ENCODE peak calls at places on chromosomes 2 and 18, in six cellular contexts. Q, Y, U, M, E and N are unnamed samples.

GRCh38 chr2:240388471-240389301 is 46.8 kb upstream of the GPC1 start:
- DNase-seq in Q (no peak), Y (no peak), U (no peak), M (no peak), E (no peak), N (no peak)

GRCh38 chr18:57807336-57808117 is 4.4 kb upstream of the ATP8B1 start:
- DNase-seq in Q (no peak), Y (no peak), U (no peak), M (no peak), E (no peak), N (no peak)

GRCh38 chr2:12048551-12048950 is 302.1 kb downstream of the LPIN1 start:
- DNase-seq in Q (no peak), Y (no peak), U (no peak), M (no peak), E (no peak), N (no peak)

GRCh38 chr2:172556284-172557033 is 569 bp downstream of the PDK1 start:
- DNase-seq in Q (peak), Y (peak), U (peak), M (peak), E (peak), N (peak)

GRCh38 chr2:48248251-48248933 is 281.6 kb upstream of the STON1 start:
- DNase-seq in Q (no peak), Y (peak), U (no peak), M (peak), E (peak), N (no peak)

GRCh38 chr18:58788971-58789797 is 75.5 kb upstream of the ZNF532 start:
- DNase-seq in Q (no peak), Y (no peak), U (no peak), M (peak), E (no peak), N (no peak)

GRCh38 chr2:215436705-215437570 is 1.1 kb upstream of the FN1 start:
- DNase-seq in Q (no peak), Y (no peak), U (no peak), M (no peak), E (no peak), N (peak)

GRCh38 chr2:88950010-88950409 is 258.5 kb downstream of the RPIA start:
- DNase-seq in Q (no peak), Y (no peak), U (no peak), M (peak), E (no peak), N (no peak)

GRCh38 chr2:102266204-102266603 is 45.2 kb upstream of the IL1RL1 start:
- DNase-seq in Q (no peak), Y (no peak), U (no peak), M (no peak), E (no peak), N (no peak)

GRCh38 chr2:64750001-64750816 is 96.5 kb upstream of the SERTAD2 start:
- DNase-seq in Q (peak), Y (no peak), U (no peak), M (no peak), E (no peak), N (no peak)

GRCh38 chr18:63427566-63427965 is 5.3 kb upstream of the VPS4B start:
- DNase-seq in Q (peak), Y (no peak), U (no peak), M (no peak), E (peak), N (no peak)

GRCh38 chr2:112053917-112054846 is 887 bp upstream of the TMEM87B start:
- DNase-seq in Q (peak), Y (peak), U (peak), M (peak), E (peak), N (peak)

GRCh38 chr2:112055833-112056625 is 960 bp downstream of the TMEM87B start:
- DNase-seq in Q (peak), Y (no peak), U (no peak), M (peak), E (no peak), N (no peak)

GRCh38 chr2:112059671-112060070 is 4.6 kb downstream of the TMEM87B start:
- DNase-seq in Q (no peak), Y (no peak), U (no peak), M (no peak), E (no peak), N (no peak)

GRCh38 chr2:112056626-112056987 is 1.5 kb downstream of the TMEM87B start:
- DNase-seq in Q (no peak), Y (no peak), U (no peak), M (no peak), E (no peak), N (no peak)

DNA sequence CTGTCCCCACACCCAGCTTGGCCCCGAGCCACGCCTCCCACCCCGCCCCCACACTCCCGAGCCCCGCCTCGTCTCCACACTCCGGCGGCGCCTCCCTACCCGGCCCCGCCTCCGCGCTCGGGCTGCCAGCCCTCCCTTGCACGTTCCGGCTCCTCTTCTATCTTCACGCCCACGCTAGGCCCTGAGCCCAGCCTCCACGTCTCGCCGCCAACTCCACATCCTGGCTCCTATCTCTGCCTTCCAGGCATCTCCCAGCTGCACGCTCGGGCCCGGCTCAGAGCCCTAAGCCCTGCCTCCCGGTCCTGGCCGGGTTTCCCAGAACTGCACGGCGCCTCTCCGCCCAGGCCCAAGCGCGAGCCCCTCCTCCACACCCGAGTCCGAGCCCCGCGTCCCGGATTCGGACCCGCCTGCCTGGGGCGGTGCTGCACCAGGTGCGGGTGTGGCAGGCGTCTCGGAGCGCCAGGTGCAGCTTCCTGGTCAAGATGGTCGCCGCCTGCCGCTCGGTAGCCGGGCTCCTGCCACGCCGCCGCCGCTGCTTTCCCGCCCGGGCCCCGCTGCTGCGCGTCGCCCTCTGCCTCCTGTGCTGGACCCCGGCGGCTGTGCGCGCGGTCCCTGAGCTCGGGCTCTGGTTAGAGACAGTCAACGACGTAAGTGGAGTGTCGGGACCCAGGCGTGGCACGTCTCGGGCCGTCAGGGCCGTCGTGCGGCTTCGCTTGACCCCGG is at the start of gene TMEM87B:
- DNase-seq in Q (peak), Y (peak), U (peak), M (peak), E (peak), N (peak)
- TF ChIP-seq POLR2A in Q (peak), Y (peak), U (peak), M (peak), E (no peak), N (peak)

DNA sequence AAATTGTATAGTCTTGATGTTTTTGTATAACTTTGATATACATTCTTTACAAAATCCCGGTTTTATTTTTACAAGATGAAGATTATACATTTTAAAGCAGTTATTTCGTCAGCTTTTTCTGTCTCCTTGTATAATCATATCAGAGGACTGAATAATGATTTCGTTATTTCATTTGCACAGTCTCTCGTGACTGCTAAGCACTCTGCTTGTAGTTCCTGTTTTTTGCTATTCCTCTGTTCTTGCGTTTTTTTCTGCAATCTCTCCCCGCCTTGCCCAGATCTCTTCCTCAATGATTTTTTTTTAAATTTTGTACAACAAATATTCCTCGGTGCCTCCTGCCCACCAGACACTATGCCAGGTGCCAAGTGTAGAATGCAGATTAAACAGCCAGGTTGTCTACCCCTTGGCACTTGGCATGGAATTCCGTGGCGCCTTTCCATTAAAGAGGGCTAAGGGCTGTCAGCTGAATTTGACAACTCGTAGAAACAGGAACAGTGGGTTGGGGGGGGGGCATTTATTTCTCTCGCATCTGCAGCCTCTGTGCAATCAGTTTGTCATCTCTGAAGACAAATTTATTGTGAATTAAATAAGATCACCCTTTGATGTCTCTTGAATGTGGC is 69.6 kb downstream of the KLHL29 start:
- DNase-seq in Q (no peak), Y (no peak), U (no peak), M (no peak), E (no peak), N (no peak)
- TF ChIP-seq TAF1 in Q (no peak), Y (no peak), U (no peak), M (no peak), E (no peak), N (no peak)

GRCh38 chr2:173963817-173964564 is 1.2 kb downstream of the SP3 start:
- DNase-seq in Q (peak), Y (peak), U (peak), M (peak), E (peak), N (peak)
- TF ChIP-seq POLR2A in Q (peak), Y (peak), U (peak), M (peak), E (peak), N (peak)

DNA sequence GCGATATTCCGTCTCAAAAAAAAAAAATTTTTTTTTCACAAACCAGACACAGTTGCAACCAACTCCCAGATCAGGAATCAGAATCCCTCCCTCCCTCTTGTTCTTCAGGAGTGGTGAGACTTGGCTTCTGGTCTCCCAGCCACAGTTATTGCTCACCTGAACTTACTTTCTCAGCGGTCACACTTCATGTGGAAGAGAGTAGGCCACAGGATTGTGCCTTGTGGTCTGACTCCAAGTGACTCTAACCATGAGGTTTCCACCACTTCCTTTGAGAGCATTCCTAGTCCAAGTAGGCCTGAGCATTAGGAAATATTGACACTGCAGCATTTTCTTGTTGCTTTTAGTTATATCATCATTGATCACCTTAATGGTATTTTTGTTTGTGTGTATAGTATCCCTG is 12.1 kb downstream of the FMNL2 start:
- DNase-seq in Q (no peak), Y (no peak), U (no peak), M (no peak), E (no peak), N (no peak)
- TF ChIP-seq TAF1 in Q (no peak), Y (no peak), U (no peak), M (no peak), E (no peak), N (no peak)

GRCh38 chr2:221215487-221215886 is 356.6 kb downstream of the EPHA4 start:
- DNase-seq in Q (no peak), Y (no peak), U (no peak), M (no peak), E (no peak), N (no peak)

GRCh38 chr2:221210686-221211085 is 361.4 kb downstream of the EPHA4 start:
- DNase-seq in Q (no peak), Y (no peak), U (no peak), M (no peak), E (no peak), N (no peak)

GRCh38 chr2:221211653-221212052 is 360.5 kb downstream of the EPHA4 start:
- DNase-seq in Q (no peak), Y (no peak), U (no peak), M (no peak), E (no peak), N (no peak)

GRCh38 chr2:221212105-221212504 is 360.0 kb downstream of the EPHA4 start:
- DNase-seq in Q (no peak), Y (no peak), U (no peak), M (no peak), E (no peak), N (no peak)
- TF ChIP-seq POLR2A in Q (no peak), Y (no peak), U (no peak), M (no peak), E (no peak), N (no peak)

DNA sequence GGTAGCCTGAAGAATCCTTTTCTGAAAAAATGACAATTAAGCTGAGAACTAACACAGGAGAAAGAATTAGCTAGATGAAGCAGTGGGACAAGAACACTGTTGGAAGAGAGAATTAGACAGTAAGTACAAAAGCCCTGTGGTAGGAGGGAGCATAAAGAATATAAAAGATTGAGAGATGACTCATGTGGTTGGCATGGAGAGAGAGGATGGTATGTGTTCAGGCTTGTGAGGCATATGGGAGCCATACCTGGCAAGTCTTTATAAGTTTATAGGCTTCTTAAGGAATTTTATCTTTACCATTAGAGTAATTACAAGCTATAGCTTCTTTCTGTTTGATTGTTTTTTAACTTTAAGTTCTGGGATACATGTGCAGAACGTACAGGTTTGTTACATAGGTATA is 325.0 kb downstream of the ARL6IP6 start:
- DNase-seq in Q (no peak), Y (no peak), U (no peak), M (no peak), E (no peak), N (no peak)
- TF ChIP-seq TAF1 in Q (no peak), Y (no peak), U (no peak), M (no peak), E (no peak), N (no peak)

GRCh38 chr2:96146881-96147592 is 1.8 kb upstream of the DUSP2 start:
- DNase-seq in Q (no peak), Y (no peak), U (no peak), M (no peak), E (no peak), N (no peak)

GRCh38 chr2:96143848-96144480 is 1.3 kb downstream of the DUSP2 start:
- DNase-seq in Q (no peak), Y (no peak), U (no peak), M (no peak), E (no peak), N (no peak)

GRCh38 chr2:96144481-96145027 is 686 bp downstream of the DUSP2 start:
- DNase-seq in Q (no peak), Y (no peak), U (no peak), M (no peak), E (no peak), N (no peak)

GRCh38 chr2:96146151-96146880 is 1.1 kb upstream of the DUSP2 start:
- DNase-seq in Q (peak), Y (peak), U (peak), M (no peak), E (no peak), N (peak)

GRCh38 chr2:96145028-96145939 is at the start of gene DUSP2:
- DNase-seq in Q (no peak), Y (peak), U (peak), M (no peak), E (no peak), N (peak)
- TF ChIP-seq POLR2A in Q (no peak), Y (no peak), U (peak), M (no peak), E (peak), N (peak)

DNA sequence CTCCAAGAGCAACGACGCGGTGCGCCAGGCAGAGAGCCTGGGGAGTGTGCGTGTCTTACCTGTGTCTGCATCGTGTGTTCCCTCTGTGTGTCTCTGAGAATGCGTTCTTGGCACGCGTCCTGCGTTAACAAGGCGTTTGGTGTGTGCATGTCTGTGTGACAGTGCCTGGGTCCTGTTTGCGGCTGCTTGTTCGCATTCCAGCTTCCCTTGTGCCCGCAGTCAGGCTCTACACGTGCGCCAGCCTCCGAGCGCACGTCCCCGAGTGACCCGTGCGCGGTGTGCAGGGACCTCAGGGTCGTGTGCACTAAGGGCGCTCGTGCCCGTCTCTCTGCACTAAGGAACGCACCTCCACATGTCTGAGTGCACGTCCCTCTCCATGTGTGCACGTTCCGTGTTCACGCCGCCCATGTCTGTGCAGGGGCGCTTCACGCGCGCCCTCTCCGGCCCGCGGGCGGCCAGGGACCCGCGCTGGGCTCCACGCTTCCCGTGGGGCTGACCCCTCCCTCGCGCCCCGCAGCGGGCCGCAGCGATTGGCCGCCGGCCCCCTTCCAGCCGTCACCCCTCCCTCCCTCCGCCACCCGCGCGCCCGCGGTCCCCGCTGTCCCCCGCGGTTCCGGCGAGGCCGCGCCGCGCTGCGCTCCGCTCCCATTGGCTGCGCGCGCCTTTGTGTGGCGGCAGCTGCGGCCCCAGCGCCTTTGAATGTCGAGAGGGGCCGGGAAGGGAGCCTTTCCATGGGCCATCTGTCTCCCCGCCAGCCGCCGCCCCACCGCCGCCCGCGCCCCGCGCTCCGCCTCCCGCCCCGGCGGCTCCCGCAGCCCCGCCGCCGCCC is 229.4 kb downstream of the HAUS1 start:
- DNase-seq in Q (peak), Y (no peak), U (no peak), M (no peak), E (no peak), N (no peak)
- TF ChIP-seq TAF1 in Q (no peak), Y (no peak), U (no peak), M (no peak), E (peak), N (no peak)

DNA sequence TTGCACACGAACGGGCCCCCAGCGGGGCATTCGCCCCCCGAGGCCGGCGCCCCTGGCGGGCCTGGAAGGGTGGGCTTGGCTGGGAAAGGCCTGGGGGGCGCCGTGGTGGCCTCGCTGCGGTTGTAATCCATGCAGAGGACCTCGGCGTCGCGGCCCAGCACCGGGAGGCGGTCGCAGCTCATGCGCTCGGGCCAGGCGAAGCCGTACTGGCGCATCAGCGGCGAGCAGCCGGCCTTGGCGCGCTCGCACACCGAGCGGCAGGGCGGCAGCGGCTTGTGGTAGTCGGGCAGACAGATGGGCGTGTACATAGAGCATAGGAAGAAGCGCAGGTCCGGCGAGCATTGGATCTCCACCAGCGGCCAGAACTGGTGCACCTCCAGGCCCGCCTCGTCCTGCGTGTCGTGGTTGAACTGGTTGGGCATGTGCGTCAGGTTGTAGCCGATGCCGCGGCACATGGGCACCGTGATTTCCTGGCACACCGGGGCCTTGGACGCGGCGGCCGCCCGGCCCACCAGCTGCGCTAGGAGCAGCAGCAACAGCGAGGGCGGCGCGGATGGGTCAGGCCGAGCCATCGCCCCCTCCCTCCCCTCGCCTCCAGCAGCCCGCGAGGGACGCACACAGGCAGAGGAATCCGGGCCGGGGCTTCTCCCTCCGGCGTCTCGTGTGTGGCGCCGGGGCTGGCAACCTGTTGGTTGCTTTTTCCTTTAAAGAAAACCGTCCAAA is 1.4 kb downstream of the FZD5 start:
- DNase-seq in Q (peak), Y (no peak), U (no peak), M (peak), E (no peak), N (peak)
- TF ChIP-seq POLR2A in Q (no peak), Y (no peak), U (no peak), M (no peak), E (no peak), N (no peak)